ENCODE peak calls at places on chromosomes 13 and 19, in six cellular contexts. I is NCI-H1694; T is NCI-H774; E is tibial nerve; O is anterior cingulate cortex; W is naive thymus-derived CD4-positive, alpha-beta T cell. N is an unnamed sample.

GRCh38 chr19:37994823-37995130 is 87.8 kb downstream of the SIPA1L3 start:
- DNase-seq in I (no peak), T (no peak), E (no peak), O (no peak), W (no peak), N (no peak)

GRCh38 chr19:16541526-16542044 is 652 bp downstream of the CHERP start:
- DNase-seq in I (no peak), T (no peak), E (no peak), O (no peak), W (no peak), N (no peak)

GRCh38 chr13:78700121-78700910 is 41.4 kb upstream of the OBI1 start:
- DNase-seq in I (peak), T (no peak), E (no peak), O (no peak), W (no peak), N (no peak)

GRCh38 chr19:2273356-2274184 is 8.4 kb downstream of the PEAK3 start:
- DNase-seq in I (peak), T (peak), E (peak), O (peak), W (peak), N (peak)

GRCh38 chr19:47369923-47370625 is 21.0 kb downstream of the DHX34 start:
- DNase-seq in I (no peak), T (no peak), E (no peak), O (no peak), W (no peak), N (no peak)

GRCh38 chr13:42219870-42220269 is 52.1 kb upstream of the AKAP11 start:
- DNase-seq in I (no peak), T (no peak), E (no peak), O (no peak), W (no peak), N (no peak)

GRCh38 chr19:48192750-48193149 is 22.3 kb downstream of the ZSWIM9 start:
- DNase-seq in I (no peak), T (no peak), E (no peak), O (no peak), W (no peak), N (no peak)

GRCh38 chr19:15025237-15025636 is 24.0 kb upstream of the CASP14 start:
- DNase-seq in I (no peak), T (no peak), E (no peak), O (no peak), W (no peak), N (no peak)

GRCh38 chr13:59157181-59157580 is 1006.5 kb downstream of the DIAPH3 start:
- DNase-seq in I (no peak), T (no peak), E (no peak), O (no peak), W (no peak), N (no peak)

GRCh38 chr13:109700176-109700575 is 86.2 kb downstream of the IRS2 start:
- DNase-seq in I (peak), T (peak), E (peak), O (peak), W (no peak), N (no peak)

GRCh38 chr13:20514866-20515265 is 10.8 kb downstream of the CRYL1 start:
- DNase-seq in I (no peak), T (no peak), E (no peak), O (no peak), W (no peak), N (no peak)

GRCh38 chr19:10871711-10872550 is 578 bp downstream of the CARM1 start:
- DNase-seq in I (no peak), T (no peak), E (no peak), O (peak), W (peak), N (peak)

GRCh38 chr13:31172535-31172934 is 10.8 kb upstream of the HSPH1 start:
- DNase-seq in I (no peak), T (no peak), E (no peak), O (no peak), W (no peak), N (no peak)

GRCh38 chr13:73547239-73547638 is 488.4 kb downstream of the KLF5 start:
- DNase-seq in I (no peak), T (no peak), E (no peak), O (no peak), W (no peak), N (no peak)

GRCh38 chr13:98922306-98922705 is 55.6 kb downstream of the DOCK9 start:
- DNase-seq in I (no peak), T (no peak), E (no peak), O (no peak), W (no peak), N (no peak)

GRCh38 chr13:83618966-83619365 is 263.3 kb downstream of the SLITRK1 start:
- DNase-seq in I (no peak), T (no peak), E (no peak), O (no peak), W (no peak), N (no peak)

GRCh38 chr19:47618771-47619170 is 9.8 kb downstream of the BICRA start:
- DNase-seq in I (no peak), T (no peak), E (no peak), O (no peak), W (no peak), N (no peak)

GRCh38 chr13:30319703-30320102 is 12.4 kb upstream of the KATNAL1 start:
- DNase-seq in I (no peak), T (no peak), E (no peak), O (no peak), W (no peak), N (no peak)

GRCh38 chr19:56145698-56146097 is 4.6 kb downstream of the ZNF444 start:
- DNase-seq in I (no peak), T (no peak), E (no peak), O (no peak), W (no peak), N (no peak)

GRCh38 chr19:19170053-19170945 is at the start of gene MEF2B:
- DNase-seq in I (no peak), T (peak), E (peak), O (peak), W (peak), N (peak)

GRCh38 chr13:25192489-25192888 is 20.4 kb upstream of the AMER2 start:
- DNase-seq in I (no peak), T (no peak), E (no peak), O (no peak), W (no peak), N (no peak)

GRCh38 chr13:77034883-77035282 is 7.9 kb upstream of the FBXL3 start:
- DNase-seq in I (no peak), T (no peak), E (no peak), O (no peak), W (no peak), N (no peak)

GRCh38 chr13:52162279-52163101 is 3.1 kb upstream of the NEK3 start:
- DNase-seq in I (no peak), T (no peak), E (no peak), O (no peak), W (no peak), N (no peak)